ENCODE peak calls at places on chromosomes 11 and 22, in eight cellular contexts. One of them, this sample, is unnamed.

GRCh38 chr11:125072210-125072960 is 9.3 kb downstream of the SLC37A2 start:
- DNase-seq in HL-60: peak; percentile 72
- DNase-seq in WTC11: no peak
- DNase-seq in tibial nerve: no peak
- DNase-seq in fibroblast of lung: no peak
- DNase-seq in OCI-LY7: peak; percentile 89
- DNase-seq in fibroblast of pulmonary artery: no peak
- DNase-seq in left lung: peak; percentile 63
- DNase-seq in this sample: peak; percentile 90

GRCh38 chr22:28710112-28710888 is 30.7 kb upstream of the TTC28 start:
- DNase-seq in fibroblast of pulmonary artery: peak; percentile 86
- DNase-seq in OCI-LY7: no peak
- DNase-seq in WTC11: no peak
- DNase-seq in HL-60: no peak
- DNase-seq in fibroblast of lung: peak; percentile 93
- DNase-seq in tibial nerve: no peak
- DNase-seq in left lung: no peak
- DNase-seq in this sample: no peak

GRCh38 chr22:42872821-42873220 is 15.7 kb upstream of the ARFGAP3 start:
- DNase-seq in fibroblast of pulmonary artery: no peak
- DNase-seq in tibial nerve: no peak
- DNase-seq in OCI-LY7: no peak
- DNase-seq in HL-60: no peak
- DNase-seq in left lung: no peak
- DNase-seq in fibroblast of lung: no peak
- DNase-seq in WTC11: no peak
- DNase-seq in this sample: no peak

GRCh38 chr11:27926981-27927481 is 180.9 kb downstream of the KIF18A start:
- DNase-seq in left lung: no peak
- DNase-seq in fibroblast of lung: peak; percentile 78
- DNase-seq in HL-60: peak; percentile 80
- DNase-seq in WTC11: no peak
- DNase-seq in tibial nerve: no peak
- DNase-seq in OCI-LY7: no peak
- DNase-seq in fibroblast of pulmonary artery: peak; percentile 60
- DNase-seq in this sample: no peak

GRCh38 chr11:2584812-2585565 is 114.8 kb downstream of the KCNQ1OT1 start:
- DNase-seq in OCI-LY7: no peak
- DNase-seq in tibial nerve: no peak
- DNase-seq in left lung: peak; percentile 23
- DNase-seq in fibroblast of pulmonary artery: no peak
- DNase-seq in WTC11: peak; percentile 10
- DNase-seq in fibroblast of lung: no peak
- DNase-seq in HL-60: no peak
- DNase-seq in this sample: peak; percentile 41

GRCh38 chr11:96412761-96413381 is 23.1 kb downstream of the JRKL start:
- DNase-seq in left lung: no peak
- DNase-seq in WTC11: no peak
- DNase-seq in fibroblast of lung: no peak
- DNase-seq in OCI-LY7: no peak
- DNase-seq in HL-60: no peak
- DNase-seq in fibroblast of pulmonary artery: no peak
- DNase-seq in tibial nerve: no peak
- DNase-seq in this sample: no peak

GRCh38 chr11:75597636-75598035 is 35.6 kb downstream of the SERPINH1 start:
- DNase-seq in tibial nerve: no peak
- DNase-seq in HL-60: no peak
- DNase-seq in fibroblast of pulmonary artery: peak; percentile 44
- DNase-seq in fibroblast of lung: no peak
- DNase-seq in WTC11: peak; percentile 61
- DNase-seq in OCI-LY7: peak; percentile 39
- DNase-seq in left lung: no peak
- DNase-seq in this sample: no peak

GRCh38 chr11:92455221-92455790 is 230.7 kb downstream of the FAT3 start:
- DNase-seq in WTC11: no peak
- DNase-seq in tibial nerve: no peak
- DNase-seq in fibroblast of pulmonary artery: no peak
- DNase-seq in left lung: no peak
- DNase-seq in HL-60: no peak
- DNase-seq in OCI-LY7: no peak
- DNase-seq in fibroblast of lung: no peak
- DNase-seq in this sample: no peak

GRCh38 chr11:22786475-22786874 is 43.1 kb downstream of the SVIP start:
- DNase-seq in left lung: no peak
- DNase-seq in fibroblast of lung: no peak
- DNase-seq in tibial nerve: no peak
- DNase-seq in WTC11: no peak
- DNase-seq in OCI-LY7: no peak
- DNase-seq in HL-60: no peak
- DNase-seq in fibroblast of pulmonary artery: no peak
- DNase-seq in this sample: no peak

GRCh38 chr11:106961518-106961917 is 56.8 kb downstream of the GUCY1A2 start:
- DNase-seq in tibial nerve: no peak
- DNase-seq in HL-60: no peak
- DNase-seq in fibroblast of lung: peak; percentile 94
- DNase-seq in left lung: no peak
- DNase-seq in WTC11: no peak
- DNase-seq in OCI-LY7: no peak
- DNase-seq in fibroblast of pulmonary artery: peak; percentile 95
- DNase-seq in this sample: no peak

GRCh38 chr11:67118059-67118766 is 850 bp upstream of the KDM2A start:
- DNase-seq in HL-60: no peak
- DNase-seq in OCI-LY7: peak; percentile 48
- DNase-seq in left lung: peak; percentile 49
- DNase-seq in fibroblast of pulmonary artery: no peak
- DNase-seq in WTC11: peak; percentile 64
- DNase-seq in fibroblast of lung: no peak
- DNase-seq in tibial nerve: no peak
- DNase-seq in this sample: no peak

GRCh38 chr11:65817815-65818680 is 15.7 kb upstream of the SNX32 start:
- DNase-seq in tibial nerve: peak; percentile 91
- DNase-seq in HL-60: peak; percentile 65
- DNase-seq in WTC11: peak; percentile 96
- DNase-seq in OCI-LY7: peak; percentile 91
- DNase-seq in fibroblast of pulmonary artery: peak; percentile 88
- DNase-seq in fibroblast of lung: peak; percentile 86
- DNase-seq in left lung: peak; percentile 94
- DNase-seq in this sample: peak; percentile 92

GRCh38 chr22:26701323-26701722 is 43.9 kb downstream of the MIAT start:
- DNase-seq in fibroblast of lung: no peak
- DNase-seq in left lung: no peak
- DNase-seq in WTC11: no peak
- DNase-seq in OCI-LY7: no peak
- DNase-seq in fibroblast of pulmonary artery: no peak
- DNase-seq in HL-60: no peak
- DNase-seq in tibial nerve: no peak
- DNase-seq in this sample: no peak

GRCh38 chr11:86193297-86194095 is 51.1 kb upstream of the EED start:
- DNase-seq in left lung: peak; percentile 64
- DNase-seq in WTC11: peak; percentile 82
- DNase-seq in tibial nerve: peak; percentile 20
- DNase-seq in HL-60: peak; percentile 45
- DNase-seq in fibroblast of pulmonary artery: peak; percentile 94
- DNase-seq in fibroblast of lung: peak; percentile 84
- DNase-seq in OCI-LY7: peak; percentile 87
- DNase-seq in this sample: no peak

GRCh38 chr22:48647051-48647450 is 1180.6 kb downstream of the BRD1 start:
- DNase-seq in tibial nerve: no peak
- DNase-seq in OCI-LY7: no peak
- DNase-seq in WTC11: no peak
- DNase-seq in fibroblast of lung: no peak
- DNase-seq in left lung: no peak
- DNase-seq in fibroblast of pulmonary artery: no peak
- DNase-seq in HL-60: no peak
- DNase-seq in this sample: no peak

GRCh38 chr11:120304526-120304925 is 20.6 kb upstream of the TLCD5 start:
- DNase-seq in OCI-LY7: no peak
- DNase-seq in left lung: no peak
- DNase-seq in tibial nerve: no peak
- DNase-seq in HL-60: no peak
- DNase-seq in fibroblast of lung: no peak
- DNase-seq in fibroblast of pulmonary artery: peak; percentile 39
- DNase-seq in WTC11: no peak
- DNase-seq in this sample: no peak

GRCh38 chr22:27456696-27457503 is 344.7 kb downstream of the MN1 start:
- DNase-seq in OCI-LY7: no peak
- DNase-seq in tibial nerve: no peak
- DNase-seq in WTC11: no peak
- DNase-seq in fibroblast of lung: peak; percentile 71
- DNase-seq in fibroblast of pulmonary artery: peak; percentile 83
- DNase-seq in left lung: no peak
- DNase-seq in HL-60: no peak
- DNase-seq in this sample: no peak

GRCh38 chr11:75105462-75105925 is 8.8 kb upstream of the OR2AT4 start:
- DNase-seq in fibroblast of pulmonary artery: no peak
- DNase-seq in fibroblast of lung: no peak
- DNase-seq in left lung: no peak
- DNase-seq in WTC11: peak; percentile 68
- DNase-seq in HL-60: no peak
- DNase-seq in OCI-LY7: no peak
- DNase-seq in tibial nerve: no peak
- DNase-seq in this sample: no peak

GRCh38 chr22:42385691-42386090 is 46.5 kb downstream of the NFAM1 start:
- DNase-seq in tibial nerve: no peak
- DNase-seq in fibroblast of pulmonary artery: no peak
- DNase-seq in HL-60: no peak
- DNase-seq in OCI-LY7: no peak
- DNase-seq in left lung: no peak
- DNase-seq in fibroblast of lung: no peak
- DNase-seq in WTC11: no peak
- DNase-seq in this sample: no peak

GRCh38 chr11:107014871-107015270 is 3.4 kb downstream of the GUCY1A2 start:
- DNase-seq in tibial nerve: no peak
- DNase-seq in left lung: no peak
- DNase-seq in fibroblast of lung: peak; percentile 33
- DNase-seq in fibroblast of pulmonary artery: peak; percentile 29
- DNase-seq in WTC11: no peak
- DNase-seq in OCI-LY7: no peak
- DNase-seq in HL-60: no peak
- DNase-seq in this sample: no peak

DNA sequence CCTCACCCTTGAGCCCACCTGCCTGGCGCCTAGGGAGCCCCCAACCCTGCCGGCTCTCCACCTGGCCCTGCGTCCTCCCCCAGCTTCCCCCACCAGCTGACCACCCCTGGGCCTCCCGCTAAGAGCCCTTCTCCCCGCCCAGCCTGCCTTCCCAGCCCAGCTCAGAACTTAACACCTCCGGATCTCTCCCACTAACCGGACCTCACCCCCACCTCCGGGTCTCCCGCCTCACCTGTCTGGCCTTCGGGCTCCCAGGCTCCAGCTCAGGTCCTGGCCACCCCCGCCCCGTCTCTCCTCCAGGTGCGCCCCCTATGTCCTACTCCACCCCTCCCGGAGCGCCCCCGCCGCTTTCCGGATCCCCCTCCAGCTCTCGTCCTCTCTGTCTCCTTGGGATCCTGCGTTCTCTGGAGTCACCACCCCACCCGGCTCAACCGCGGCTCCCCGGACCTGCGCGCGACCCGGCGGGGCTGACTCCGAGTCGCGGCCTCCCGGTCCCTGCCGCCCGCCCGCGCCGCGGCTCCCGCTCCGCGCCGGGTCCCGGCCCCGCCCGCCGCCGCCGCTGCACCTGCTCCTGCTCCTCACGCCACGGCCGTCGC is at the start of gene KCNJ11:
- DNase-seq in left lung: no peak
- DNase-seq in OCI-LY7: no peak
- DNase-seq in tibial nerve: no peak
- DNase-seq in WTC11: peak; percentile 57
- DNase-seq in fibroblast of pulmonary artery: no peak
- DNase-seq in fibroblast of lung: no peak
- DNase-seq in HL-60: no peak
- DNase-seq in this sample: no peak
- TF ChIP-seq CTCF in left lung: no peak
- TF ChIP-seq CTCF in OCI-LY7: peak; percentile 40
- TF ChIP-seq CTCF in tibial nerve: no peak
- TF ChIP-seq CTCF in WTC11: no peak
- TF ChIP-seq CTCF in fibroblast of pulmonary artery: no peak
- TF ChIP-seq CTCF in fibroblast of lung: no peak
- TF ChIP-seq CTCF in HL-60: no peak
- TF ChIP-seq CTCF in this sample: no peak

GRCh38 chr11:101288392-101288791 is 158.8 kb upstream of the PGR start:
- DNase-seq in WTC11: no peak
- DNase-seq in tibial nerve: no peak
- DNase-seq in fibroblast of pulmonary artery: no peak
- DNase-seq in fibroblast of lung: no peak
- DNase-seq in OCI-LY7: no peak
- DNase-seq in left lung: no peak
- DNase-seq in HL-60: no peak
- DNase-seq in this sample: no peak
- TF ChIP-seq CTCF in WTC11: no peak
- TF ChIP-seq CTCF in tibial nerve: no peak
- TF ChIP-seq CTCF in fibroblast of pulmonary artery: no peak
- TF ChIP-seq CTCF in fibroblast of lung: no peak
- TF ChIP-seq CTCF in OCI-LY7: no peak
- TF ChIP-seq CTCF in left lung: no peak
- TF ChIP-seq CTCF in HL-60: no peak
- TF ChIP-seq CTCF in this sample: no peak

GRCh38 chr11:77115181-77115611 is 12.6 kb downstream of the OMP start:
- DNase-seq in fibroblast of pulmonary artery: no peak
- DNase-seq in WTC11: peak; percentile 51
- DNase-seq in left lung: no peak
- DNase-seq in OCI-LY7: no peak
- DNase-seq in HL-60: no peak
- DNase-seq in tibial nerve: no peak
- DNase-seq in fibroblast of lung: no peak
- DNase-seq in this sample: no peak
- TF ChIP-seq CTCF in fibroblast of pulmonary artery: peak; percentile 22
- TF ChIP-seq CTCF in WTC11: peak; percentile 26
- TF ChIP-seq CTCF in left lung: no peak
- TF ChIP-seq CTCF in OCI-LY7: peak; percentile 43
- TF ChIP-seq CTCF in HL-60: peak; percentile 2
- TF ChIP-seq CTCF in tibial nerve: peak; percentile 10
- TF ChIP-seq CTCF in fibroblast of lung: no peak
- TF ChIP-seq CTCF in this sample: peak; percentile 25

DNA sequence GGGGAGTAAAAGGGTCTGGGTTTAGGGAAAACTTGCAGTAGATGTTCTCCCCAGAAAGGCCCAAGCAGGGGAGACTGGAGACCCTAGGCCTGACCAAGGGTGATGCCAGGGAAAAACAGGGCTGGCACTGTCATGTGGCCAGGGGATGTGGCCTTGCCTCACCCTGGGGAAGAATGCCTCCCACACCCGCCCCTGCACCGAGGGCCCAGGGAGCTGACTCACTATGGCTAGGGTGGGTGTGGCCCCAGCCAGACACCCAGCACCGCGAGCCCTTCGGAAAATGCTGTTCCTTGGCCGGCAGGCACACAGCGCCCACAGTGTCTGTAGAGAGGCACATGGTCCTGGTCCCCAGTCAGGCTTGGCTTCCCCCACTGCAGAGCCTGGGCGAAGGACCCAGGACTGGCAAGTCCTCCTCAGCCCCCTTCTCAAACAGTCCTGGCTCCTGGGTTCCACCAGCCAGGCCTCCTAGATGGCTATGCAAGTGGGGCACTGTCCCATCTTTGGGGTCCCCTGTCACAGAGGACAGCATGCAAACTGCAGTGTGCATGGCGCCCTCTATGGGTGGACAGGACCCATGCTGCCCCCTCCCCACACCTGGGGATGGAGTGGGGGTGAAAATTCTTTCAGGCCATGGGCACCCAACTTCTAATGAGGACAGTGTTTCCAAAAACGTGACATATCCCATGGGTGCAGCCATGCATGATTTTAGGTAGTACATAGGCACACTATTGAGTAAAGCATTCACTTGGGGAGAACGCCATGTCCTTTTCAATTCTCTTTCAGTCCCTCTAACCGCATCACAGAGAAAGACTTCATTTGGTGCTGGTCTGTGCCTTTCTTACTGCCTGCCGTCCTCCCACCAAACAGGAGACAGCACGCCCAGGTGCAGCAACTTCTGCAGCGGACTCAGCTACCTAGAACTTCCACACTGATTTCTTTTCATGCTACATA is 15.2 kb downstream of the TMPRSS5 start:
- DNase-seq in left lung: peak; percentile 53
- DNase-seq in OCI-LY7: peak; percentile 19
- DNase-seq in WTC11: peak; percentile 81
- DNase-seq in fibroblast of lung: peak; percentile 44
- DNase-seq in tibial nerve: peak; percentile 23
- DNase-seq in HL-60: peak; percentile 14
- DNase-seq in fibroblast of pulmonary artery: peak; percentile 50
- DNase-seq in this sample: no peak
- TF ChIP-seq CTCF in left lung: no peak
- TF ChIP-seq CTCF in OCI-LY7: peak; percentile 78
- TF ChIP-seq CTCF in WTC11: peak; percentile 95
- TF ChIP-seq CTCF in fibroblast of lung: no peak
- TF ChIP-seq CTCF in tibial nerve: no peak
- TF ChIP-seq CTCF in HL-60: no peak
- TF ChIP-seq CTCF in fibroblast of pulmonary artery: peak; percentile 24
- TF ChIP-seq CTCF in this sample: peak; percentile 48